ENCODE peak calls at places on chromosomes 6 and 20, in eight cellular contexts. L is WTC11, F is HFFc6, A is fibroblast of mammary gland, J is IMR-90, H is transverse colon, X is A549, U is fibroblast of lung. M is an unnamed sample.

GRCh38 chr6:30915591-30915946 is 1.5 kb downstream of the VARS2 start:
- DNase-seq in L (peak), F (peak), A (peak), J (peak), H (no peak), X (peak), U (peak), M (peak)

GRCh38 chr20:117518-117917 is 24.9 kb upstream of the DEFB126 start:
- DNase-seq in L (no peak), F (no peak), A (no peak), J (no peak), H (no peak), X (no peak), U (no peak), M (no peak)

GRCh38 chr6:144681334-144681733 is 396.2 kb downstream of the UTRN start:
- DNase-seq in L (no peak), F (no peak), A (no peak), J (no peak), H (no peak), X (no peak), U (no peak), M (no peak)

GRCh38 chr20:51484141-51484815 is 58.2 kb downstream of the NFATC2 start:
- DNase-seq in L (no peak), F (no peak), A (no peak), J (no peak), H (no peak), X (no peak), U (no peak), M (no peak)

GRCh38 chr20:19015326-19015725 is 197.1 kb upstream of the SLC24A3 start:
- DNase-seq in L (no peak), F (no peak), A (no peak), J (no peak), H (no peak), X (no peak), U (no peak), M (no peak)

GRCh38 chr6:27238010-27238983 is 9.2 kb upstream of the PRSS16 start:
- DNase-seq in L (peak), F (peak), A (no peak), J (no peak), H (no peak), X (no peak), U (no peak), M (no peak)

GRCh38 chr6:85418059-85418458 is 31.8 kb upstream of the NT5E start:
- DNase-seq in L (no peak), F (peak), A (peak), J (peak), H (no peak), X (no peak), U (peak), M (no peak)

GRCh38 chr6:93962566-93962965 is 543.2 kb upstream of the EPHA7 start:
- DNase-seq in L (no peak), F (no peak), A (peak), J (no peak), H (no peak), X (no peak), U (no peak), M (no peak)

GRCh38 chr6:7101290-7101689 is 6.5 kb upstream of the RREB1 start:
- DNase-seq in L (no peak), F (no peak), A (no peak), J (no peak), H (no peak), X (no peak), U (no peak), M (no peak)

GRCh38 chr6:153216789-153217188 is 85.7 kb upstream of the RGS17 start:
- DNase-seq in L (no peak), F (no peak), A (no peak), J (no peak), H (no peak), X (no peak), U (no peak), M (no peak)

GRCh38 chr6:150076196-150076893 is 7.4 kb upstream of the ULBP3 start:
- DNase-seq in L (no peak), F (no peak), A (no peak), J (no peak), H (no peak), X (no peak), U (no peak), M (no peak)

GRCh38 chr20:52948491-52948890 is 23.7 kb upstream of the TSHZ2 start:
- DNase-seq in L (no peak), F (no peak), A (peak), J (no peak), H (no peak), X (no peak), U (peak), M (no peak)

GRCh38 chr6:47446974-47447373 is 30.6 kb upstream of the CD2AP start:
- DNase-seq in L (no peak), F (no peak), A (no peak), J (no peak), H (no peak), X (no peak), U (no peak), M (no peak)

GRCh38 chr20:60583741-60584140 is 625.5 kb downstream of the CDH26 start:
- DNase-seq in L (no peak), F (no peak), A (peak), J (no peak), H (no peak), X (no peak), U (peak), M (no peak)

GRCh38 chr6:144248470-144249301 is 36.4 kb upstream of the UTRN start:
- DNase-seq in L (no peak), F (peak), A (peak), J (peak), H (no peak), X (no peak), U (peak), M (peak)

GRCh38 chr6:133207754-133208153 is 33.4 kb upstream of the EYA4 start:
- DNase-seq in L (no peak), F (no peak), A (no peak), J (no peak), H (no peak), X (no peak), U (no peak), M (no peak)

GRCh38 chr6:42845327-42845694 is 34.1 kb upstream of the RPL7L1 start:
- DNase-seq in L (no peak), F (no peak), A (no peak), J (no peak), H (peak), X (no peak), U (no peak), M (no peak)

GRCh38 chr6:45832063-45832462 is 183.6 kb downstream of the CLIC5 start:
- DNase-seq in L (no peak), F (no peak), A (no peak), J (no peak), H (no peak), X (no peak), U (no peak), M (no peak)

GRCh38 chr6:166313255-166314070 is 5.3 kb upstream of the PRR18 start:
- DNase-seq in L (peak), F (peak), A (peak), J (peak), H (peak), X (peak), U (peak), M (no peak)

GRCh38 chr6:180295-180694 is 112.0 kb upstream of the DUSP22 start:
- DNase-seq in L (no peak), F (no peak), A (no peak), J (no peak), H (no peak), X (no peak), U (no peak), M (no peak)

GRCh38 chr6:157428418-157429202 is 47.6 kb downstream of the ZDHHC14 start:
- DNase-seq in L (no peak), F (peak), A (peak), J (peak), H (no peak), X (peak), U (no peak), M (no peak)

GRCh38 chr20:38226553-38226952 is 34.0 kb downstream of the KIAA1755 start:
- DNase-seq in L (no peak), F (no peak), A (no peak), J (no peak), H (no peak), X (no peak), U (no peak), M (no peak)

GRCh38 chr6:71979911-71980310 is 93.6 kb downstream of the RIMS1 start:
- DNase-seq in L (no peak), F (peak), A (no peak), J (peak), H (no peak), X (no peak), U (no peak), M (no peak)

GRCh38 chr6:43627008-43627825 is 1.8 kb downstream of the GTPBP2 start:
- DNase-seq in L (no peak), F (peak), A (peak), J (peak), H (peak), X (peak), U (peak), M (peak)

GRCh38 chr20:33477386-33478234 is 12.3 kb upstream of the CBFA2T2 start:
- DNase-seq in L (peak), F (no peak), A (no peak), J (no peak), H (peak), X (no peak), U (no peak), M (no peak)

GRCh38 chr6:133300896-133301295 is 59.7 kb downstream of the EYA4 start:
- DNase-seq in L (no peak), F (no peak), A (peak), J (peak), H (no peak), X (no peak), U (peak), M (peak)

GRCh38 chr6:126701799-126702198 is 361.9 kb downstream of the CENPW start:
- DNase-seq in L (no peak), F (no peak), A (peak), J (peak), H (no peak), X (no peak), U (peak), M (no peak)

GRCh38 chr6:166106076-166106686 is 61.5 kb downstream of the TBXT start:
- DNase-seq in L (peak), F (peak), A (peak), J (peak), H (peak), X (peak), U (peak), M (peak)

GRCh38 chr6:114467931-114468330 is 125.1 kb upstream of the HS3ST5 start:
- DNase-seq in L (no peak), F (no peak), A (peak), J (no peak), H (no peak), X (no peak), U (no peak), M (no peak)

DNA sequence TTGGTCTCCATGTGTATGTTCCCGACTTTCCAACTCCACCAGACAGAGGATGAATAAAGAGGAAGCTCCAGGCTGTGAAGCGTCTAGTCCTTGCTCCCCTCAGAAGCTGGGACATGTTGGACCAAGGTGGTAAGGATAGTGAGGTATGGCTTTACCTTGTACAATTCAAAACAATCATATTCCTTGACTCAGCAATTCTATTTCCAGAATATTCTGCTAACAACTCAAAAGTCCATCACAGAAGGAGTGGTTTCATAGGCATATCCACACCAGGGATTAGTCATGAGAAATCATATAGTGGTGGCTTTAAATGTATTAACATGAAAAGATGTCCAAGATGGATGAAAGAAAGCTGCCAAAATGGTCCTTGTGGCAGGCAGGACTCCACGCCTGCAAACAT is 19.8 kb downstream of the FKBP1A start:
- DNase-seq in L (no peak), F (no peak), A (no peak), J (no peak), H (no peak), X (no peak), U (no peak), M (no peak)
- TF ChIP-seq CTCF in L (no peak), F (no peak), A (no peak), J (no peak), H (no peak), X (no peak), U (no peak), M (no peak)

DNA sequence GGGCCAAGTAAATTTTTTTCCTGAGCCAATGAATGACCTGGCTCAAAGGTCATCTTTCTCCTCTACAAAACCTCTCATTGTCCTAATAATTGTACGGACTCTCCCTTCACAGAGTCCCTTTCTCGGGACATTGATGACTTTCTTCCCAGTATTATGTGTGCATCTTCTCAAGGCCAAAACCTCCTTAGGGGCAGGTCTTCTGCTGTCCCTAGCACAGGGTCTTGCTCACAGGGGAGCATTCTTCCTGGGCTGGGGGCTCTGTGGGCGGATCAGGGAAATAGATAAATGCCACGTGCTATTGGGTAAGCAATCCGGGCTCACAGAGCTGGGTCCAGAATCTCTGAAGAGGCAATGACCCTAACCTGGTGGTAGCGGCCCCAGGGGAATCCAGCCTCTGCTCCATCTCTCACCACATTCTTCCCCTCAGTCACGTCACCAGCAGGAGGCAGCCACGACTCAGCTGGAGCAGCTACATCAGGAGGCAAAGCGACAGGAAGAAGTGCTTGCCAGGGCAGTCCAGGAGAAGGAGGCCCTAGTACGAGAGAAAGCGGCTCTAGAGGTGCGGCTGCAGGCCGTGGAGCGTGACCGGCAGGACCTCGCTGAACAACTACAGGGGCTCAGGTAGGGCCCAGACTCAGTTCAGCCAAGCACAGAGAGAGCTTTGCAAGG is 23.5 kb downstream of the CEP250 start:
- DNase-seq in L (peak), F (no peak), A (no peak), J (no peak), H (peak), X (no peak), U (no peak), M (no peak)
- TF ChIP-seq CTCF in L (no peak), F (no peak), A (no peak), J (no peak), H (no peak), X (no peak), U (peak), M (no peak)

GRCh38 chr20:37095609-37096414 is at the start of gene RBL1:
- DNase-seq in L (peak), F (peak), A (peak), J (peak), H (peak), X (peak), U (peak), M (peak)
- TF ChIP-seq CTCF in L (no peak), F (peak), A (peak), J (peak), H (no peak), X (no peak), U (peak), M (peak)

GRCh38 chr6:165002866-165003265 is 306.5 kb downstream of the C6orf118 start:
- DNase-seq in L (no peak), F (no peak), A (no peak), J (no peak), H (no peak), X (no peak), U (no peak), M (no peak)
- TF ChIP-seq CTCF in L (no peak), F (no peak), A (no peak), J (no peak), H (no peak), X (no peak), U (no peak), M (no peak)

DNA sequence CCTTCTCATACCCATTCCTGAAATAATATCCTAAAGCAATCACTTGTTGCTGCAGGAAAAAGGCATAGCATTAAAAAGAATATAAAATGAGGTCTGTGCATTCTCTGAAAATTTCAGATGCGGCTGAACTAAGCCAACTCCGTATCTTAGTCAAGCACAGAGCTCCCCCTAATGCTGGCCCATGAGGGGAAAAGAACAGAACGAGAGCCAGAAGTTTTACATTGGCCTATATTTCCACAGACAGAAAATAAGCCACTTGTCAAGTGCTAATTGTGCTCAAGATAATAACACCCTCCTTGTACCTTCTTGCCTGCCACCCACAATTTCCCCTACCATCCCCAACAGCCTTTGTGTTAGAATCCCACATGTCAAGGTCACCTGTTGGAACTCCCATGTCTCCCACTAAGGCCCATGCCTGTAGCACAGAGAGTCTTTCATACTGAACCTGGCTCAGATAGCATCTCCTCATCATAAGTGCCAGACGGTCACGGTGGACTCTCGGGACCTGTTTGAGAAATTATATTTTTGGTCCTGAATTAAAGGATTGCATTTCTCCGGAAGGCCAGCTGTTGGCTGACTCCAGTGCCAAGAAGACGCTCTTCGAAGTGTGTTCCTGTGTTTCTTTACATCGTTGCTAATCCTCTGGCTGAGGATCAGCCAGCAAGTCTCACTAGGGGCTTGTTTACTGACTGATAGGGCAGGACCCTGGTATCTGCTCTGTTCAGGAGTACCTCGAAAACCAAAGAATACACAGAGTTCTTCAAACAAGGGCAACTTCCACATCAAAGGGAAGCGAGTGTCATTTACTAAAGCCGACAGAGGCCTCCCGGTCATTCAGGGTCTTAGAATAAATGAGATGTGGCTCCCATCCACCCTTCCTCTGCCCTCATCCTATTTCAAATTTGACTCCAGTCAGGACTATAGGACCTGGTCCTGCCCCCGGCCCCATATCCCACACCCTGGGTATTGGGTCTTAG is 183.4 kb upstream of the FBXL4 start:
- DNase-seq in L (no peak), F (no peak), A (no peak), J (no peak), H (no peak), X (no peak), U (no peak), M (no peak)
- TF ChIP-seq CTCF in L (no peak), F (no peak), A (peak), J (no peak), H (no peak), X (no peak), U (no peak), M (no peak)

GRCh38 chr6:33750244-33750991 is 3.7 kb upstream of the IP6K3 start:
- DNase-seq in L (no peak), F (no peak), A (peak), J (no peak), H (peak), X (no peak), U (peak), M (no peak)
- TF ChIP-seq CTCF in L (no peak), F (no peak), A (no peak), J (no peak), H (no peak), X (no peak), U (no peak), M (no peak)

DNA sequence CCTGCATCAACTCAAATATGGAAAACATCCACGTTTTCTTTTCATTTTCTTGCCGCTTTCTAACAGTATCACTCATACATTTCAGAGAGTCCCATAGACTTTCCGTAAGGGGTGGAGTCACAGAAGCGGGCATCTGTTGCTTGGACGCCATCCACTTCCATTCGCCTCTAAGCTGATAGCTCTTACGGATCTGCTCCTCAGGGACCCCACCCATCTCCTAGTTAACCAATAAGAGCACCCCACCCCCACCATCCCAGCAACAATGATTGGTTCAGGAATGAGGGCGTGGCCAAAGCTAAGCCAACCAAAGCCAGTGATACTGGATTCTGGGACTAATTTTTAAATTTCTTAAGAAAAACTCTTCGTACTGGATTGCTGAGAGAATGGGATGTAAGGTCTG is 42.4 kb downstream of the SLC2A10 start:
- DNase-seq in L (no peak), F (peak), A (peak), J (no peak), H (no peak), X (peak), U (peak), M (no peak)
- TF ChIP-seq CTCF in L (no peak), F (no peak), A (no peak), J (no peak), H (no peak), X (no peak), U (no peak), M (no peak)